ENCODE peak calls at places on chromosomes 12 and 14, in four cellular contexts. F is HCT116, R is suprapubic skin, C is breast epithelium. M is an unnamed sample.
A peak's percentile ranks its signal among the peaks of the same experiment; 100 is the strongest.

GRCh38 chr12:108578813-108579212 is 16.4 kb downstream of the ISCU start:
- DNase-seq in C (no peak), R (no peak), F (no peak), M (no peak)

GRCh38 chr12:97921957-97922722 is 459.5 kb downstream of the RMST start:
- DNase-seq in R (no peak), C (no peak), F (no peak), M (no peak)

GRCh38 chr14:89911018-89911919 is 43.3 kb downstream of the EFCAB11 start:
- DNase-seq in C (no peak), R (no peak), F (no peak), M (no peak)

GRCh38 chr12:28645891-28646290 is 455.6 kb downstream of the CCDC91 start:
- DNase-seq in F (no peak), C (no peak), R (no peak), M (no peak)

GRCh38 chr12:63151061-63151897 is at the start of gene AVPR1A:
- DNase-seq in R (no peak), F (no peak), C (no peak), M (no peak)

GRCh38 chr14:65704850-65705249 is 292.3 kb downstream of the FUT8 start:
- DNase-seq in C (no peak), F (no peak), R (no peak), M (no peak)

GRCh38 chr14:99462211-99462610 is 18.4 kb downstream of the SETD3 start:
- DNase-seq in F (no peak), C (no peak), R (no peak), M (no peak)

GRCh38 chr12:64404470-64405446 is 566 bp downstream of the XPOT start:
- DNase-seq in C (no peak), F (no peak), R (peak; percentile 85), M (no peak)

GRCh38 chr12:91163116-91163515 is 19.5 kb downstream of the DCN start:
- DNase-seq in C (no peak), R (no peak), F (no peak), M (no peak)

GRCh38 chr12:46472144-46472705 is 99.7 kb upstream of the SLC38A2 start:
- DNase-seq in R (no peak), F (no peak), C (no peak), M (no peak)

GRCh38 chr12:72271401-72271740 is 799 bp upstream of the TRHDE start:
- DNase-seq in R (no peak), C (no peak), F (no peak), M (peak; percentile 55)
- TF ChIP-seq CTCF in R (no peak), C (no peak), F (no peak), M (peak; percentile 41)

GRCh38 chr12:131486831-131487230 is 224.1 kb upstream of the SFSWAP start:
- DNase-seq in F (no peak), C (no peak), R (no peak), M (no peak)

GRCh38 chr12:131487379-131488129 is 223.3 kb upstream of the SFSWAP start:
- DNase-seq in C (no peak), F (no peak), R (no peak), M (no peak)

GRCh38 chr12:131482686-131483085 is 228.2 kb upstream of the SFSWAP start:
- DNase-seq in C (no peak), F (no peak), R (no peak), M (no peak)

GRCh38 chr12:131477613-131478012 is 233.3 kb upstream of the SFSWAP start:
- DNase-seq in C (no peak), F (no peak), R (no peak), M (no peak)

DNA sequence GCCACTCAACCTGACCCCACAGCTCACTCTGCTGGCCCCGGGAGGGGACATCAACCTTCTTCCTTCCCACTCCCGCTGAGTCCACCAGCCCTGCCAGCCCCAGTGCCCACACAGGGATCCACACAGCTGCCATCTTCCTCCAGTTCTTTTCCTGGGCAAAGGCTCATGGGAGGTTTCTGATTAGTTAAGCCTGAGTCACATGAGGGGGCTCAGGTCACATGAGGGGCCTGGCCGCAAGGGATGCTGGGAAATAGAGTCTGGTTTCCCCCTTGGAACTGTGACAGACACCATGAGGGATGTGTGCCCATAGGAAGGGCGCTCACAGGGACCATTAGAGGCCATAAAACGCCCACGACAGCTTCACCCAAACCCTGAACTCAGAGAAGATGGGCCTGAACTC is 228.7 kb upstream of the SFSWAP start:
- DNase-seq in C (no peak), R (no peak), F (no peak), M (no peak)
- TF ChIP-seq CTCF in C (no peak), R (no peak), F (no peak), M (no peak)

GRCh38 chr14:51242545-51243490 is 2.8 kb downstream of the TMX1 start:
- DNase-seq in C (no peak), F (no peak), R (no peak), M (no peak)
- TF ChIP-seq CTCF in C (no peak), F (peak; percentile 13), R (no peak), M (no peak)

GRCh38 chr12:39287409-39287808 is 155.5 kb downstream of the KIF21A start:
- DNase-seq in C (no peak), F (no peak), R (no peak), M (no peak)

GRCh38 chr12:39292125-39292630 is 150.7 kb downstream of the KIF21A start:
- DNase-seq in C (no peak), F (no peak), R (no peak), M (no peak)

GRCh38 chr12:39287817-39288216 is 155.1 kb downstream of the KIF21A start:
- DNase-seq in R (no peak), C (no peak), F (no peak), M (no peak)
- TF ChIP-seq CTCF in R (no peak), C (no peak), F (no peak), M (no peak)